ENCODE peak calls at places on chromosomes 5 and 9, in eight cellular contexts. One of them, this sample, is unnamed.

GRCh38 chr5:149024477-149024876 is 38.4 kb downstream of the SH3TC2 start:
- DNase-seq in upper lobe of right lung: no peak
- DNase-seq in B cell: no peak
- DNase-seq in WTC11: no peak
- DNase-seq in psoas muscle: no peak
- DNase-seq in kidney epithelial cell: no peak
- DNase-seq in cardiac muscle cell: no peak
- DNase-seq in pancreas: no peak
- DNase-seq in this sample: no peak

GRCh38 chr9:110638381-110638954 is 30.1 kb upstream of the MUSK start:
- DNase-seq in cardiac muscle cell: peak
- DNase-seq in upper lobe of right lung: no peak
- DNase-seq in psoas muscle: no peak
- DNase-seq in B cell: no peak
- DNase-seq in kidney epithelial cell: no peak
- DNase-seq in pancreas: no peak
- DNase-seq in WTC11: no peak
- DNase-seq in this sample: no peak

GRCh38 chr5:133934822-133935793 is 33.3 kb downstream of the C5orf15 start:
- DNase-seq in B cell: peak
- DNase-seq in upper lobe of right lung: no peak
- DNase-seq in kidney epithelial cell: no peak
- DNase-seq in pancreas: no peak
- DNase-seq in psoas muscle: peak
- DNase-seq in cardiac muscle cell: no peak
- DNase-seq in WTC11: no peak
- DNase-seq in this sample: no peak

GRCh38 chr9:91522496-91522895 is 98.9 kb upstream of the NFIL3 start:
- DNase-seq in WTC11: no peak
- DNase-seq in B cell: no peak
- DNase-seq in cardiac muscle cell: no peak
- DNase-seq in psoas muscle: no peak
- DNase-seq in kidney epithelial cell: no peak
- DNase-seq in pancreas: no peak
- DNase-seq in upper lobe of right lung: no peak
- DNase-seq in this sample: no peak

GRCh38 chr5:17096975-17097695 is 120.3 kb upstream of the BASP1 start:
- DNase-seq in WTC11: peak
- DNase-seq in B cell: no peak
- DNase-seq in upper lobe of right lung: no peak
- DNase-seq in kidney epithelial cell: peak
- DNase-seq in cardiac muscle cell: no peak
- DNase-seq in pancreas: no peak
- DNase-seq in psoas muscle: no peak
- DNase-seq in this sample: no peak

GRCh38 chr9:26928966-26929495 is 18.0 kb downstream of the PLAA start:
- DNase-seq in B cell: no peak
- DNase-seq in pancreas: no peak
- DNase-seq in WTC11: no peak
- DNase-seq in upper lobe of right lung: no peak
- DNase-seq in psoas muscle: no peak
- DNase-seq in cardiac muscle cell: no peak
- DNase-seq in kidney epithelial cell: no peak
- DNase-seq in this sample: no peak

GRCh38 chr5:73415617-73416016 is 33.0 kb downstream of the FOXD1 start:
- DNase-seq in kidney epithelial cell: no peak
- DNase-seq in B cell: no peak
- DNase-seq in psoas muscle: no peak
- DNase-seq in pancreas: no peak
- DNase-seq in cardiac muscle cell: no peak
- DNase-seq in upper lobe of right lung: no peak
- DNase-seq in WTC11: no peak
- DNase-seq in this sample: no peak

GRCh38 chr5:45410304-45410995 is 285.7 kb downstream of the HCN1 start:
- DNase-seq in WTC11: no peak
- DNase-seq in B cell: no peak
- DNase-seq in pancreas: no peak
- DNase-seq in kidney epithelial cell: no peak
- DNase-seq in psoas muscle: no peak
- DNase-seq in upper lobe of right lung: no peak
- DNase-seq in cardiac muscle cell: peak
- DNase-seq in this sample: no peak

GRCh38 chr5:95163079-95163478 is 121.8 kb downstream of the MCTP1 start:
- DNase-seq in upper lobe of right lung: no peak
- DNase-seq in pancreas: no peak
- DNase-seq in B cell: no peak
- DNase-seq in kidney epithelial cell: no peak
- DNase-seq in cardiac muscle cell: no peak
- DNase-seq in WTC11: no peak
- DNase-seq in psoas muscle: no peak
- DNase-seq in this sample: no peak

GRCh38 chr9:95266649-95267048 is 50.9 kb downstream of the FANCC start:
- DNase-seq in kidney epithelial cell: no peak
- DNase-seq in upper lobe of right lung: no peak
- DNase-seq in pancreas: no peak
- DNase-seq in WTC11: no peak
- DNase-seq in cardiac muscle cell: no peak
- DNase-seq in psoas muscle: no peak
- DNase-seq in B cell: no peak
- DNase-seq in this sample: no peak

GRCh38 chr5:86917117-86917579 is 299.4 kb downstream of the COX7C start:
- DNase-seq in pancreas: no peak
- DNase-seq in upper lobe of right lung: no peak
- DNase-seq in cardiac muscle cell: peak
- DNase-seq in B cell: no peak
- DNase-seq in WTC11: peak
- DNase-seq in kidney epithelial cell: peak
- DNase-seq in psoas muscle: no peak
- DNase-seq in this sample: no peak

GRCh38 chr5:93601053-93601429 is 18.0 kb downstream of the NR2F1 start:
- DNase-seq in B cell: no peak
- DNase-seq in pancreas: no peak
- DNase-seq in WTC11: no peak
- DNase-seq in upper lobe of right lung: no peak
- DNase-seq in cardiac muscle cell: no peak
- DNase-seq in psoas muscle: no peak
- DNase-seq in kidney epithelial cell: no peak
- DNase-seq in this sample: no peak

GRCh38 chr9:136527721-136528710 is 17.8 kb downstream of the NOTCH1 start:
- DNase-seq in kidney epithelial cell: no peak
- DNase-seq in WTC11: no peak
- DNase-seq in cardiac muscle cell: no peak
- DNase-seq in psoas muscle: no peak
- DNase-seq in upper lobe of right lung: no peak
- DNase-seq in pancreas: no peak
- DNase-seq in B cell: no peak
- DNase-seq in this sample: no peak

GRCh38 chr5:141878186-141878770 is at the start of gene PCDH1:
- DNase-seq in upper lobe of right lung: peak
- DNase-seq in B cell: peak
- DNase-seq in psoas muscle: no peak
- DNase-seq in pancreas: peak
- DNase-seq in cardiac muscle cell: peak
- DNase-seq in kidney epithelial cell: no peak
- DNase-seq in WTC11: peak
- DNase-seq in this sample: no peak

GRCh38 chr5:103369125-103370120 is 110.9 kb downstream of the MACIR start:
- DNase-seq in psoas muscle: no peak
- DNase-seq in kidney epithelial cell: no peak
- DNase-seq in pancreas: no peak
- DNase-seq in WTC11: no peak
- DNase-seq in upper lobe of right lung: no peak
- DNase-seq in cardiac muscle cell: no peak
- DNase-seq in B cell: no peak
- DNase-seq in this sample: no peak

GRCh38 chr5:14816374-14816998 is 55.1 kb downstream of the ANKH start:
- DNase-seq in kidney epithelial cell: no peak
- DNase-seq in psoas muscle: no peak
- DNase-seq in upper lobe of right lung: no peak
- DNase-seq in pancreas: no peak
- DNase-seq in cardiac muscle cell: no peak
- DNase-seq in WTC11: no peak
- DNase-seq in B cell: no peak
- DNase-seq in this sample: no peak

GRCh38 chr5:40405985-40406384 is 273.7 kb upstream of the PTGER4 start:
- DNase-seq in WTC11: no peak
- DNase-seq in B cell: no peak
- DNase-seq in pancreas: no peak
- DNase-seq in upper lobe of right lung: no peak
- DNase-seq in psoas muscle: no peak
- DNase-seq in cardiac muscle cell: no peak
- DNase-seq in kidney epithelial cell: no peak
- DNase-seq in this sample: no peak

GRCh38 chr9:4362281-4362680 is 62.4 kb upstream of the GLIS3 start:
- DNase-seq in B cell: no peak
- DNase-seq in WTC11: no peak
- DNase-seq in upper lobe of right lung: no peak
- DNase-seq in cardiac muscle cell: no peak
- DNase-seq in kidney epithelial cell: no peak
- DNase-seq in pancreas: no peak
- DNase-seq in psoas muscle: no peak
- DNase-seq in this sample: no peak

GRCh38 chr9:4356306-4356705 is 56.4 kb upstream of the GLIS3 start:
- DNase-seq in psoas muscle: no peak
- DNase-seq in upper lobe of right lung: no peak
- DNase-seq in WTC11: no peak
- DNase-seq in kidney epithelial cell: no peak
- DNase-seq in B cell: no peak
- DNase-seq in pancreas: no peak
- DNase-seq in cardiac muscle cell: no peak
- DNase-seq in this sample: no peak

GRCh38 chr9:4353236-4353635 is 53.4 kb upstream of the GLIS3 start:
- DNase-seq in B cell: no peak
- DNase-seq in pancreas: no peak
- DNase-seq in psoas muscle: no peak
- DNase-seq in cardiac muscle cell: no peak
- DNase-seq in kidney epithelial cell: no peak
- DNase-seq in WTC11: no peak
- DNase-seq in upper lobe of right lung: no peak
- DNase-seq in this sample: no peak

DNA sequence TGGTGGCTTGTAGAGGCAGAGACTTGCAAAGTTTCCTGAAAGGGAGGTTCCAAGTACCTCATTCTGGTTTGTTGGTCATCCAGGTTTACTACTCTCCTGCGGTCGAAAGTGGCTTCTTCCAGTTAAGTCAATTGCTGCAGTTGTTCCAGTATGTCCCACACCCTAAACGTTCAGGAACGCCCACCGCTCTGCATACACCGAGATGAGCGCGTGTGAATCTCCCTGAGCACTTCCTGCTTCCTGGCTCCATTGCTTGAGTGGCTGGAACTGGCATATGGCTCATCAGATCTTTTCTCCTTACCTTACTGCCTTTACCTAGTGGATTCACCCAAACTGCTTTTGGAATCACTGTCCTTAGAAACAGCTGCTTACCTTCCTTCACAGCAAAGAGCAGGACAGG is 59.1 kb upstream of the GLIS3 start:
- DNase-seq in WTC11: no peak
- DNase-seq in B cell: no peak
- DNase-seq in kidney epithelial cell: no peak
- DNase-seq in psoas muscle: no peak
- DNase-seq in upper lobe of right lung: no peak
- DNase-seq in cardiac muscle cell: no peak
- DNase-seq in pancreas: no peak
- DNase-seq in this sample: no peak
- TF ChIP-seq CTCF in WTC11: no peak
- TF ChIP-seq CTCF in B cell: no peak
- TF ChIP-seq CTCF in kidney epithelial cell: no peak
- TF ChIP-seq CTCF in psoas muscle: no peak
- TF ChIP-seq CTCF in upper lobe of right lung: no peak
- TF ChIP-seq CTCF in cardiac muscle cell: no peak
- TF ChIP-seq CTCF in pancreas: no peak
- TF ChIP-seq CTCF in this sample: no peak

DNA sequence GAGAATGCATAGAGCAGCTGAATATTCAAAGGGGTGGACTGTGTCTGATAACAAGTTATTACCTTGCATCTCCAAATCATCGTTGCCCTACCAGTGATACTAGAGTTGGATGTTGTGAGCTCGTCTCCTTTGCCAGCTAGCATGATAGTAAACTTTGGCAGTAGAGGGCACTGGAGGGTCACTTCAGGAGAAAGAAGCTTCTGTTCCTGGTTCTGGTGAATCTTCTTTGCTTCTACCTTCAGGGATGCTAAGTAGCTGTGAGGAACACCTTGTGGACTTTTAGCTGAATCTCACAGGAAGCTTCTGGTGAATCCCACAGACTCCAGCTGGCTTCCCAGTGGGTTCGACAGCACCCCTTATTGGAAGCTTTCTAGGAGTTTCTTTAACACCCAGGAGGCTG is 626.6 kb upstream of the SGCD start:
- DNase-seq in B cell: no peak
- DNase-seq in upper lobe of right lung: no peak
- DNase-seq in WTC11: no peak
- DNase-seq in kidney epithelial cell: no peak
- DNase-seq in pancreas: no peak
- DNase-seq in psoas muscle: no peak
- DNase-seq in cardiac muscle cell: peak
- DNase-seq in this sample: no peak
- TF ChIP-seq CTCF in B cell: no peak
- TF ChIP-seq CTCF in upper lobe of right lung: no peak
- TF ChIP-seq CTCF in WTC11: no peak
- TF ChIP-seq CTCF in kidney epithelial cell: peak
- TF ChIP-seq CTCF in pancreas: no peak
- TF ChIP-seq CTCF in psoas muscle: no peak
- TF ChIP-seq CTCF in cardiac muscle cell: no peak
- TF ChIP-seq CTCF in this sample: peak

GRCh38 chr5:122500245-122501086 is 188.4 kb downstream of the SNCAIP start:
- DNase-seq in pancreas: no peak
- DNase-seq in upper lobe of right lung: no peak
- DNase-seq in B cell: no peak
- DNase-seq in WTC11: peak
- DNase-seq in cardiac muscle cell: peak
- DNase-seq in psoas muscle: no peak
- DNase-seq in kidney epithelial cell: no peak
- DNase-seq in this sample: no peak
- TF ChIP-seq CTCF in pancreas: no peak
- TF ChIP-seq CTCF in upper lobe of right lung: peak
- TF ChIP-seq CTCF in B cell: peak
- TF ChIP-seq CTCF in WTC11: peak
- TF ChIP-seq CTCF in cardiac muscle cell: peak
- TF ChIP-seq CTCF in psoas muscle: peak
- TF ChIP-seq CTCF in kidney epithelial cell: peak
- TF ChIP-seq CTCF in this sample: peak

DNA sequence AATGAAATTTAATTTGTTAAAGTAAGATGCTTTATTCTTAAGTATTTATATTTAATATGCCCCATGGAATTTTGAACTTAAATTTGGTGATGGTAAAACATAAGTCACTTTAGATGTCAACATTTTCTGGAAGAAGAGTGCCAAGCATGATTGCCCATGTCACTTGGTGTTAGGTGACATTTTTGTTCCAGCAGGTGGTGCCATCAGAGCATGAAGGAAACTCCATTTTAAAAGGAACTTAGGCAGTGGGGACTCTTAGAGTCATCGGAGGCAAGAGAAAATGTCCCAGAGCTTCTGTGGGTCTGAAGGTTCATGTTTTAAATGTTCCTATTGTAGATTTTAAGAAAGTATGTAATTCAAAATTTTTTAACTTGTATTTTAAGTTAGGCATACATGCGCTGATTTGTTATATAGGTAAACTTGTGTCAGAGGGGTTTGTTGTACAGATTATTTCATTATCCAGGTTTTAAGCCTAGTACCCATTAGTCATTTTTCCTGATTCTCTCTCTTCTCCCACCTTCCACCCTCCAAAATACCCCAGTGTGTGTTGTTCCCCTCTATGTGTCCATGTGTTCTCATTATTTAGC is 789.3 kb downstream of the SEMA5A start:
- DNase-seq in cardiac muscle cell: peak
- DNase-seq in kidney epithelial cell: peak
- DNase-seq in psoas muscle: no peak
- DNase-seq in upper lobe of right lung: no peak
- DNase-seq in WTC11: peak
- DNase-seq in pancreas: no peak
- DNase-seq in B cell: no peak
- DNase-seq in this sample: no peak
- TF ChIP-seq CTCF in cardiac muscle cell: peak
- TF ChIP-seq CTCF in kidney epithelial cell: peak
- TF ChIP-seq CTCF in psoas muscle: no peak
- TF ChIP-seq CTCF in upper lobe of right lung: peak
- TF ChIP-seq CTCF in WTC11: peak
- TF ChIP-seq CTCF in pancreas: no peak
- TF ChIP-seq CTCF in B cell: no peak
- TF ChIP-seq CTCF in this sample: peak

This sample was measured in chondrocyte.